ENCODE peak calls at places on chromosome 14, in eight cellular contexts. One of them, this sample, is unnamed.

GRCh38 chr14:50383618-50384225 is 13.0 kb downstream of the CDKL1 start:
- DNase-seq in NCI-H2081: no peak
- DNase-seq in omental fat pad: no peak
- DNase-seq in glomerular endothelial cell: no peak
- DNase-seq in B cell: no peak
- DNase-seq in cardiac fibroblast: no peak
- DNase-seq in ACHN: no peak
- DNase-seq in germinal center: no peak
- DNase-seq in this sample: no peak

GRCh38 chr14:73116079-73116665 is 20.1 kb upstream of the PSEN1 start:
- DNase-seq in B cell: no peak
- DNase-seq in cardiac fibroblast: no peak
- DNase-seq in glomerular endothelial cell: no peak
- DNase-seq in germinal center: no peak
- DNase-seq in ACHN: no peak
- DNase-seq in omental fat pad: no peak
- DNase-seq in NCI-H2081: no peak
- DNase-seq in this sample: no peak

GRCh38 chr14:100616854-100617714 is 29.9 kb upstream of the BEGAIN start:
- DNase-seq in ACHN: no peak
- DNase-seq in cardiac fibroblast: peak; percentile 7
- DNase-seq in omental fat pad: no peak
- DNase-seq in NCI-H2081: no peak
- DNase-seq in germinal center: no peak
- DNase-seq in B cell: no peak
- DNase-seq in glomerular endothelial cell: no peak
- DNase-seq in this sample: no peak

GRCh38 chr14:53537421-53538315 is 384.5 kb upstream of the DDHD1 start:
- DNase-seq in omental fat pad: no peak
- DNase-seq in cardiac fibroblast: no peak
- DNase-seq in germinal center: no peak
- DNase-seq in glomerular endothelial cell: no peak
- DNase-seq in NCI-H2081: no peak
- DNase-seq in ACHN: no peak
- DNase-seq in B cell: no peak
- DNase-seq in this sample: no peak

GRCh38 chr14:104595116-104595675 is 9.4 kb downstream of the TMEM179 start:
- DNase-seq in glomerular endothelial cell: no peak
- DNase-seq in B cell: no peak
- DNase-seq in ACHN: no peak
- DNase-seq in NCI-H2081: no peak
- DNase-seq in germinal center: no peak
- DNase-seq in cardiac fibroblast: no peak
- DNase-seq in omental fat pad: no peak
- DNase-seq in this sample: no peak

GRCh38 chr14:34937442-34937841 is 45.4 kb upstream of the SRP54 start:
- DNase-seq in NCI-H2081: no peak
- DNase-seq in ACHN: no peak
- DNase-seq in omental fat pad: no peak
- DNase-seq in cardiac fibroblast: no peak
- DNase-seq in germinal center: no peak
- DNase-seq in glomerular endothelial cell: no peak
- DNase-seq in B cell: no peak
- DNase-seq in this sample: peak; percentile 29

GRCh38 chr14:20613094-20614037 is 22.2 kb upstream of the RNASE12 start:
- DNase-seq in omental fat pad: no peak
- DNase-seq in glomerular endothelial cell: peak; percentile 98
- DNase-seq in B cell: peak; percentile 88
- DNase-seq in ACHN: peak; percentile 95
- DNase-seq in NCI-H2081: peak; percentile 87
- DNase-seq in germinal center: peak; percentile 75
- DNase-seq in cardiac fibroblast: peak; percentile 99
- DNase-seq in this sample: peak; percentile 72

GRCh38 chr14:23481992-23482813 is 12.7 kb downstream of the NGDN start:
- DNase-seq in cardiac fibroblast: no peak
- DNase-seq in NCI-H2081: no peak
- DNase-seq in germinal center: no peak
- DNase-seq in ACHN: no peak
- DNase-seq in B cell: no peak
- DNase-seq in omental fat pad: no peak
- DNase-seq in glomerular endothelial cell: no peak
- DNase-seq in this sample: no peak

GRCh38 chr14:59634617-59635016 is 58.0 kb upstream of the CCDC175 start:
- DNase-seq in NCI-H2081: no peak
- DNase-seq in ACHN: no peak
- DNase-seq in glomerular endothelial cell: no peak
- DNase-seq in B cell: no peak
- DNase-seq in cardiac fibroblast: no peak
- DNase-seq in germinal center: no peak
- DNase-seq in omental fat pad: no peak
- DNase-seq in this sample: no peak

GRCh38 chr14:93067088-93067487 is 48.6 kb downstream of the ITPK1 start:
- DNase-seq in glomerular endothelial cell: no peak
- DNase-seq in NCI-H2081: no peak
- DNase-seq in cardiac fibroblast: no peak
- DNase-seq in omental fat pad: no peak
- DNase-seq in B cell: no peak
- DNase-seq in ACHN: no peak
- DNase-seq in germinal center: no peak
- DNase-seq in this sample: no peak

GRCh38 chr14:99644723-99645544 is at the start of gene HHIPL1:
- DNase-seq in B cell: no peak
- DNase-seq in omental fat pad: no peak
- DNase-seq in ACHN: no peak
- DNase-seq in NCI-H2081: no peak
- DNase-seq in glomerular endothelial cell: no peak
- DNase-seq in germinal center: no peak
- DNase-seq in cardiac fibroblast: peak; percentile 12
- DNase-seq in this sample: no peak

GRCh38 chr14:90496379-90496778 is 99.5 kb downstream of the CALM1 start:
- DNase-seq in ACHN: no peak
- DNase-seq in omental fat pad: no peak
- DNase-seq in NCI-H2081: no peak
- DNase-seq in B cell: no peak
- DNase-seq in cardiac fibroblast: no peak
- DNase-seq in germinal center: no peak
- DNase-seq in glomerular endothelial cell: no peak
- DNase-seq in this sample: peak; percentile 11

GRCh38 chr14:78127233-78127632 is 42.9 kb upstream of the NRXN3 start:
- DNase-seq in omental fat pad: no peak
- DNase-seq in glomerular endothelial cell: no peak
- DNase-seq in cardiac fibroblast: no peak
- DNase-seq in NCI-H2081: no peak
- DNase-seq in germinal center: no peak
- DNase-seq in B cell: no peak
- DNase-seq in ACHN: no peak
- DNase-seq in this sample: no peak

GRCh38 chr14:35335388-35336092 is 43.4 kb downstream of the PSMA6 start:
- DNase-seq in NCI-H2081: no peak
- DNase-seq in glomerular endothelial cell: no peak
- DNase-seq in ACHN: no peak
- DNase-seq in omental fat pad: no peak
- DNase-seq in B cell: no peak
- DNase-seq in germinal center: no peak
- DNase-seq in cardiac fibroblast: peak; percentile 11
- DNase-seq in this sample: no peak

GRCh38 chr14:100317897-100318808 is 5.0 kb upstream of the SLC25A47 start:
- DNase-seq in germinal center: peak; percentile 81
- DNase-seq in B cell: peak; percentile 81
- DNase-seq in NCI-H2081: no peak
- DNase-seq in omental fat pad: peak; percentile 52
- DNase-seq in ACHN: no peak
- DNase-seq in cardiac fibroblast: peak; percentile 60
- DNase-seq in glomerular endothelial cell: no peak
- DNase-seq in this sample: peak; percentile 88

GRCh38 chr14:55352201-55352600 is 59.4 kb downstream of the ATG14 start:
- DNase-seq in germinal center: no peak
- DNase-seq in omental fat pad: no peak
- DNase-seq in glomerular endothelial cell: no peak
- DNase-seq in cardiac fibroblast: no peak
- DNase-seq in ACHN: no peak
- DNase-seq in B cell: no peak
- DNase-seq in NCI-H2081: no peak
- DNase-seq in this sample: no peak

GRCh38 chr14:58107947-58108552 is 44.0 kb downstream of the ARMH4 start:
- DNase-seq in omental fat pad: no peak
- DNase-seq in ACHN: peak; percentile 62
- DNase-seq in germinal center: peak; percentile 27
- DNase-seq in NCI-H2081: peak; percentile 45
- DNase-seq in cardiac fibroblast: peak; percentile 88
- DNase-seq in glomerular endothelial cell: peak; percentile 47
- DNase-seq in B cell: no peak
- DNase-seq in this sample: peak; percentile 48

GRCh38 chr14:100278702-100279101 is 27.5 kb downstream of the SLC25A29 start:
- DNase-seq in cardiac fibroblast: peak; percentile 73
- DNase-seq in ACHN: peak; percentile 23
- DNase-seq in B cell: peak; percentile 53
- DNase-seq in omental fat pad: no peak
- DNase-seq in glomerular endothelial cell: peak; percentile 14
- DNase-seq in germinal center: no peak
- DNase-seq in NCI-H2081: no peak
- DNase-seq in this sample: peak; percentile 58

GRCh38 chr14:95156765-95157194 is 549 bp downstream of the DICER1 start:
- DNase-seq in glomerular endothelial cell: no peak
- DNase-seq in germinal center: peak; percentile 51
- DNase-seq in omental fat pad: no peak
- DNase-seq in cardiac fibroblast: peak; percentile 40
- DNase-seq in ACHN: peak; percentile 35
- DNase-seq in NCI-H2081: no peak
- DNase-seq in B cell: no peak
- DNase-seq in this sample: no peak

GRCh38 chr14:93309430-93309966 is 23.3 kb downstream of the BTBD7 start:
- DNase-seq in germinal center: no peak
- DNase-seq in glomerular endothelial cell: no peak
- DNase-seq in B cell: no peak
- DNase-seq in NCI-H2081: no peak
- DNase-seq in ACHN: no peak
- DNase-seq in omental fat pad: no peak
- DNase-seq in cardiac fibroblast: no peak
- DNase-seq in this sample: no peak

GRCh38 chr14:71328183-71328582 is 420.9 kb downstream of the PCNX1 start:
- DNase-seq in cardiac fibroblast: no peak
- DNase-seq in germinal center: no peak
- DNase-seq in ACHN: no peak
- DNase-seq in NCI-H2081: no peak
- DNase-seq in omental fat pad: no peak
- DNase-seq in glomerular endothelial cell: no peak
- DNase-seq in B cell: peak; percentile 59
- DNase-seq in this sample: peak; percentile 34

GRCh38 chr14:80637726-80638619 is 303.6 kb downstream of the CEP128 start:
- DNase-seq in glomerular endothelial cell: no peak
- DNase-seq in cardiac fibroblast: peak; percentile 40
- DNase-seq in B cell: no peak
- DNase-seq in NCI-H2081: no peak
- DNase-seq in ACHN: no peak
- DNase-seq in germinal center: no peak
- DNase-seq in omental fat pad: no peak
- DNase-seq in this sample: no peak

GRCh38 chr14:95515523-95516517 is 630 bp downstream of the SYNE3 start:
- DNase-seq in B cell: peak; percentile 93
- DNase-seq in omental fat pad: no peak
- DNase-seq in NCI-H2081: peak; percentile 56
- DNase-seq in germinal center: peak; percentile 93
- DNase-seq in cardiac fibroblast: peak; percentile 58
- DNase-seq in glomerular endothelial cell: no peak
- DNase-seq in ACHN: peak; percentile 33
- DNase-seq in this sample: peak; percentile 95

GRCh38 chr14:95502381-95502950 is 14.0 kb downstream of the SYNE3 start:
- DNase-seq in NCI-H2081: no peak
- DNase-seq in glomerular endothelial cell: no peak
- DNase-seq in germinal center: no peak
- DNase-seq in B cell: no peak
- DNase-seq in cardiac fibroblast: no peak
- DNase-seq in omental fat pad: no peak
- DNase-seq in ACHN: no peak
- DNase-seq in this sample: no peak

GRCh38 chr14:80942158-80942738 is 710 bp upstream of the CEP128 start:
- DNase-seq in omental fat pad: no peak
- DNase-seq in B cell: no peak
- DNase-seq in cardiac fibroblast: no peak
- DNase-seq in ACHN: no peak
- DNase-seq in NCI-H2081: no peak
- DNase-seq in germinal center: no peak
- DNase-seq in glomerular endothelial cell: no peak
- DNase-seq in this sample: no peak

GRCh38 chr14:33682746-33683145 is 268.1 kb downstream of the EGLN3 start:
- DNase-seq in glomerular endothelial cell: no peak
- DNase-seq in omental fat pad: no peak
- DNase-seq in germinal center: no peak
- DNase-seq in B cell: no peak
- DNase-seq in ACHN: no peak
- DNase-seq in NCI-H2081: no peak
- DNase-seq in cardiac fibroblast: peak; percentile 96
- DNase-seq in this sample: no peak

GRCh38 chr14:20494935-20495766 is 10.2 kb upstream of the RNASE10 start:
- DNase-seq in glomerular endothelial cell: no peak
- DNase-seq in NCI-H2081: no peak
- DNase-seq in germinal center: no peak
- DNase-seq in ACHN: no peak
- DNase-seq in B cell: no peak
- DNase-seq in omental fat pad: no peak
- DNase-seq in cardiac fibroblast: peak; percentile 83
- DNase-seq in this sample: no peak

GRCh38 chr14:56173360-56173922 is 55.2 kb downstream of the PELI2 start:
- DNase-seq in ACHN: no peak
- DNase-seq in germinal center: no peak
- DNase-seq in B cell: no peak
- DNase-seq in cardiac fibroblast: no peak
- DNase-seq in omental fat pad: no peak
- DNase-seq in glomerular endothelial cell: no peak
- DNase-seq in NCI-H2081: no peak
- DNase-seq in this sample: no peak

GRCh38 chr14:68147331-68147730 is 327.8 kb downstream of the RAD51B start:
- DNase-seq in NCI-H2081: no peak
- DNase-seq in B cell: no peak
- DNase-seq in cardiac fibroblast: peak; percentile 50
- DNase-seq in germinal center: no peak
- DNase-seq in glomerular endothelial cell: no peak
- DNase-seq in ACHN: peak; percentile 86
- DNase-seq in omental fat pad: no peak
- DNase-seq in this sample: no peak

GRCh38 chr14:60815371-60815770 is 80.8 kb downstream of the MNAT1 start:
- DNase-seq in ACHN: no peak
- DNase-seq in B cell: no peak
- DNase-seq in NCI-H2081: peak; percentile 0
- DNase-seq in germinal center: peak; percentile 46
- DNase-seq in cardiac fibroblast: no peak
- DNase-seq in glomerular endothelial cell: no peak
- DNase-seq in omental fat pad: no peak
- DNase-seq in this sample: peak; percentile 44

GRCh38 chr14:90344920-90345557 is 13.3 kb upstream of the NRDE2 start:
- DNase-seq in glomerular endothelial cell: no peak
- DNase-seq in germinal center: no peak
- DNase-seq in cardiac fibroblast: peak; percentile 22
- DNase-seq in B cell: no peak
- DNase-seq in NCI-H2081: no peak
- DNase-seq in ACHN: no peak
- DNase-seq in omental fat pad: no peak
- DNase-seq in this sample: no peak

GRCh38 chr14:84228702-84229101 is 1301.2 kb upstream of the FLRT2 start:
- DNase-seq in germinal center: no peak
- DNase-seq in ACHN: no peak
- DNase-seq in B cell: no peak
- DNase-seq in omental fat pad: no peak
- DNase-seq in NCI-H2081: no peak
- DNase-seq in glomerular endothelial cell: no peak
- DNase-seq in cardiac fibroblast: peak; percentile 22
- DNase-seq in this sample: no peak

GRCh38 chr14:89681086-89682018 is 264.3 kb upstream of the FOXN3 start:
- DNase-seq in B cell: no peak
- DNase-seq in germinal center: no peak
- DNase-seq in cardiac fibroblast: no peak
- DNase-seq in ACHN: no peak
- DNase-seq in NCI-H2081: no peak
- DNase-seq in glomerular endothelial cell: no peak
- DNase-seq in omental fat pad: no peak
- DNase-seq in this sample: peak; percentile 42

GRCh38 chr14:38828183-38828877 is 274.7 kb downstream of the SEC23A start:
- DNase-seq in germinal center: no peak
- DNase-seq in ACHN: no peak
- DNase-seq in B cell: no peak
- DNase-seq in NCI-H2081: no peak
- DNase-seq in glomerular endothelial cell: no peak
- DNase-seq in cardiac fibroblast: no peak
- DNase-seq in omental fat pad: no peak
- DNase-seq in this sample: no peak

This sample was measured in GM13976.